ENCODE peak calls at places on chromosomes 13 and 19, in eight cellular contexts. L is stimulated activated CD8-positive, alpha-beta memory T cell treated with anti-CD3 and anti-CD28 coated beads, Interleukin-7, amount 100 ng/mL, for 1 hour; U is stimulated activated CD4-positive, alpha-beta T cell treated with anti-CD3 and anti-CD28 coated beads, Interleukin-4, amount 100 ng/mL, for 24 hours; Z is GM13976; O is T-helper 9 cell; W is cerebellar nuclear complex; H is AG04450; C is activated naive CD4-positive, alpha-beta T cell treated with anti-CD3 and anti-CD28 coated beads, Interleukin-2, amount 10 ng/mL, durations not matched to agents 7 days and 5 days. G is an unnamed sample.

GRCh38 chr13:23673354-23673753 is 103.1 kb downstream of the TNFRSF19 start:
- DNase-seq in L (no peak), U (no peak), Z (no peak), O (no peak), W (no peak), H (peak; percentile 95), C (no peak), G (peak; percentile 82)

GRCh38 chr13:82900453-82900852 is 981.8 kb downstream of the SLITRK1 start:
- DNase-seq in L (no peak), U (no peak), Z (no peak), O (no peak), W (no peak), H (no peak), C (no peak), G (no peak)

GRCh38 chr13:85509512-85509911 is 289.7 kb downstream of the SLITRK6 start:
- DNase-seq in L (no peak), U (no peak), Z (no peak), O (no peak), W (no peak), H (no peak), C (no peak), G (peak; percentile 10)

GRCh38 chr19:14507704-14508246 is 10.4 kb downstream of the DNAJB1 start:
- DNase-seq in L (no peak), U (no peak), Z (no peak), O (no peak), W (no peak), H (no peak), C (no peak), G (peak; percentile 88)

GRCh38 chr13:95154441-95154886 is 146.8 kb downstream of the ABCC4 start:
- DNase-seq in L (no peak), U (no peak), Z (no peak), O (no peak), W (no peak), H (no peak), C (no peak), G (no peak)

GRCh38 chr13:99467764-99468163 is 33.5 kb upstream of the TM9SF2 start:
- DNase-seq in L (no peak), U (no peak), Z (no peak), O (no peak), W (no peak), H (no peak), C (no peak), G (peak; percentile 43)

GRCh38 chr13:100363351-100363750 is 225.2 kb downstream of the GGACT start:
- DNase-seq in L (no peak), U (no peak), Z (no peak), O (no peak), W (no peak), H (peak; percentile 26), C (no peak), G (peak; percentile 26)

GRCh38 chr19:55437410-55437809 is 5.7 kb downstream of the SHISA7 start:
- DNase-seq in L (no peak), U (no peak), Z (no peak), O (no peak), W (no peak), H (no peak), C (peak; percentile 62), G (peak; percentile 70)

GRCh38 chr13:36736119-36736726 is 62.4 kb downstream of the SERTM1 start:
- DNase-seq in L (no peak), U (peak; percentile 39), Z (peak; percentile 10), O (peak; percentile 1), W (no peak), H (peak; percentile 37), C (peak; percentile 51), G (peak; percentile 54)

GRCh38 chr19:54030895-54031586 is 32.7 kb downstream of the VSTM1 start:
- DNase-seq in L (no peak), U (no peak), Z (no peak), O (no peak), W (no peak), H (no peak), C (no peak), G (no peak)

GRCh38 chr19:46904114-46905060 is 43.6 kb downstream of the ARHGAP35 start:
- DNase-seq in L (no peak), U (no peak), Z (no peak), O (no peak), W (no peak), H (peak; percentile 34), C (no peak), G (peak; percentile 89)

GRCh38 chr19:31350033-31350692 is 927 bp upstream of the TSHZ3 start:
- DNase-seq in L (no peak), U (no peak), Z (no peak), O (no peak), W (no peak), H (no peak), C (no peak), G (peak; percentile 58)

GRCh38 chr19:44808463-44809371 is at the start of gene BCAM:
- DNase-seq in L (no peak), U (no peak), Z (peak; percentile 71), O (no peak), W (no peak), H (no peak), C (no peak), G (peak; percentile 73)

GRCh38 chr19:19628499-19629134 is 597 bp upstream of the LPAR2 start:
- DNase-seq in L (no peak), U (peak; percentile 40), Z (peak; percentile 68), O (peak; percentile 31), W (no peak), H (no peak), C (no peak), G (peak; percentile 54)

GRCh38 chr13:109785892-109786450 is 412 bp downstream of the IRS2 start:
- DNase-seq in L (no peak), U (no peak), Z (no peak), O (no peak), W (no peak), H (no peak), C (no peak), G (no peak)

GRCh38 chr13:96020155-96020575 is 33.0 kb downstream of the UGGT2 start:
- DNase-seq in L (no peak), U (no peak), Z (peak; percentile 46), O (no peak), W (no peak), H (peak; percentile 27), C (no peak), G (peak; percentile 68)

GRCh38 chr19:49447485-49448431 is 3.9 kb downstream of the PIH1D1 start:
- DNase-seq in L (no peak), U (peak; percentile 18), Z (no peak), O (no peak), W (no peak), H (no peak), C (no peak), G (no peak)

GRCh38 chr13:40983269-40983668 is 35.8 kb downstream of the ELF1 start:
- DNase-seq in L (no peak), U (no peak), Z (no peak), O (no peak), W (no peak), H (no peak), C (no peak), G (peak; percentile 56)